ENCODE peak calls at places on chromosomes 3 and 15, in four cellular contexts. One of them, this sample, is unnamed.

GRCh38 chr3:141412936-141413354 is 44.6 kb downstream of the ZBTB38 start:
- DNase-seq in HepG2: peak; percentile 93
- DNase-seq in A549: no peak
- DNase-seq in IMR-90: peak; percentile 85
- DNase-seq in this sample: no peak

GRCh38 chr3:126208618-126209256 is 28.4 kb upstream of the ALDH1L1 start:
- DNase-seq in A549: peak; percentile 69
- DNase-seq in IMR-90: peak; percentile 89
- DNase-seq in HepG2: peak; percentile 52
- DNase-seq in this sample: no peak

GRCh38 chr15:25848769-25849430 is 14.2 kb downstream of the ATP10A start:
- DNase-seq in IMR-90: no peak
- DNase-seq in HepG2: no peak
- DNase-seq in A549: no peak
- DNase-seq in this sample: no peak

GRCh38 chr3:107662109-107662477 is 139.3 kb downstream of the BBX start:
- DNase-seq in IMR-90: peak; percentile 78
- DNase-seq in A549: no peak
- DNase-seq in HepG2: no peak
- DNase-seq in this sample: no peak

GRCh38 chr15:91853501-91853967 is at the start of gene SLCO3A1:
- DNase-seq in HepG2: no peak
- DNase-seq in A549: peak; percentile 66
- DNase-seq in IMR-90: peak; percentile 32
- DNase-seq in this sample: peak; percentile 58

GRCh38 chr3:190699784-190700183 is 162.7 kb downstream of the GMNC start:
- DNase-seq in A549: no peak
- DNase-seq in IMR-90: no peak
- DNase-seq in HepG2: no peak
- DNase-seq in this sample: no peak

GRCh38 chr3:115989927-115990326 is 366.6 kb downstream of the GAP43 start:
- DNase-seq in IMR-90: peak; percentile 90
- DNase-seq in A549: no peak
- DNase-seq in HepG2: no peak
- DNase-seq in this sample: no peak

GRCh38 chr3:38111201-38111600 is 25.7 kb downstream of the ACAA1 start:
- DNase-seq in IMR-90: no peak
- DNase-seq in HepG2: no peak
- DNase-seq in A549: no peak
- DNase-seq in this sample: no peak

GRCh38 chr3:48695113-48695753 is 9.5 kb upstream of the NCKIPSD start:
- DNase-seq in A549: no peak
- DNase-seq in IMR-90: peak; percentile 45
- DNase-seq in HepG2: no peak
- DNase-seq in this sample: no peak

GRCh38 chr15:99954361-99955180 is 221.3 kb upstream of the LYSMD4 start:
- DNase-seq in A549: no peak
- DNase-seq in IMR-90: no peak
- DNase-seq in HepG2: no peak
- DNase-seq in this sample: no peak

GRCh38 chr15:99955181-99955525 is 221.9 kb upstream of the LYSMD4 start:
- DNase-seq in IMR-90: no peak
- DNase-seq in A549: no peak
- DNase-seq in HepG2: no peak
- DNase-seq in this sample: no peak

GRCh38 chr15:99955532-99955931 is 222.3 kb upstream of the LYSMD4 start:
- DNase-seq in IMR-90: no peak
- DNase-seq in HepG2: no peak
- DNase-seq in A549: no peak
- DNase-seq in this sample: no peak

GRCh38 chr15:99953886-99954285 is 220.6 kb upstream of the LYSMD4 start:
- DNase-seq in IMR-90: no peak
- DNase-seq in HepG2: no peak
- DNase-seq in A549: no peak
- DNase-seq in this sample: no peak

DNA sequence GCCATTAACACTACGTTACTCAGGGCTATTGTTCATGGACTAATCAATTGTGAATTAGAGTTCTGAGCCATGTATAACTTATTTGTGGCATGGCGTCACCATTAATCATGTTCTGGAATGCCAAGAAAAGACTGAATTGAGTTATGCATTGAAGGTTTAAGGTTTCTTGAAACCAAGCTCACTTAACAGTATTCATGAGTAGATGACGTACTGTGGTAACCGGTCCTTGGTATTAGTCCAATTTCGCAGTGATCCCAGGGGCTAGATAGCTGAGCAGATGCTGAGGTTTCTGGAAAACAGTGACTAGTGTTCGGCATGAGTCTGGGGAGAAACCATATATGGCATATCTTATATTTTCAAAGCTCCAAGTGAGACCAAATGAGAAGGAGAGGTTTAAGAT is 218.2 kb upstream of the LYSMD4 start:
- DNase-seq in IMR-90: no peak
- DNase-seq in HepG2: no peak
- DNase-seq in A549: no peak
- DNase-seq in this sample: no peak
- TF ChIP-seq BHLHE40 in IMR-90: no peak
- TF ChIP-seq BHLHE40 in HepG2: no peak
- TF ChIP-seq BHLHE40 in A549: no peak
- TF ChIP-seq BHLHE40 in this sample: no peak

GRCh38 chr3:66502267-66502874 is 1.5 kb upstream of the LRIG1 start:
- DNase-seq in IMR-90: no peak
- DNase-seq in HepG2: no peak
- DNase-seq in A549: no peak
- DNase-seq in this sample: no peak

GRCh38 chr3:66501483-66502266 is 853 bp upstream of the LRIG1 start:
- DNase-seq in A549: no peak
- DNase-seq in IMR-90: no peak
- DNase-seq in HepG2: no peak
- DNase-seq in this sample: no peak

GRCh38 chr3:66504761-66505641 is 4.2 kb upstream of the LRIG1 start:
- DNase-seq in HepG2: no peak
- DNase-seq in IMR-90: no peak
- DNase-seq in A549: no peak
- DNase-seq in this sample: no peak

GRCh38 chr3:66500575-66501482 is at the start of gene LRIG1:
- DNase-seq in A549: peak; percentile 84
- DNase-seq in IMR-90: peak; percentile 97
- DNase-seq in HepG2: peak; percentile 92
- DNase-seq in this sample: peak; percentile 94

DNA sequence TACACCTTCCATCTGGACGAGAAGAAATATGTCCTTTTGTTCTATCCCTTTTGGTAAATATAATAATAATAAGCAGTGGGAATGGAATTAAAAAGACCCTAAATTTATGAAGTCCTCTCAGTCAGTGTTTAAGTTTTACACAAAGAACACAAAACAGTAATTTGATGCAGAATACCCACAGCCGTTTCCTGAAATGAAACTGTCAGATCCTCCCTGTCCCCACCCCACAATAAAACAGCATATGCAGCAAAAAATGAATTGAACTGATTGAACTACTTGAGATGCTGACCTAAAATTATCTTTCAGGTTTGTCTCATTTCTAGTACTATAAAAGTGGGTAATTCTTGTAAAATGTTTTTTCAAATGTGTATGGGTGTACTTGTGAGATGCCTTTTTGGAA is 2.2 kb upstream of the LRIG1 start:
- DNase-seq in IMR-90: no peak
- DNase-seq in A549: no peak
- DNase-seq in HepG2: no peak
- DNase-seq in this sample: no peak
- TF ChIP-seq BHLHE40 in IMR-90: no peak
- TF ChIP-seq BHLHE40 in A549: no peak
- TF ChIP-seq BHLHE40 in HepG2: no peak
- TF ChIP-seq BHLHE40 in this sample: no peak

DNA sequence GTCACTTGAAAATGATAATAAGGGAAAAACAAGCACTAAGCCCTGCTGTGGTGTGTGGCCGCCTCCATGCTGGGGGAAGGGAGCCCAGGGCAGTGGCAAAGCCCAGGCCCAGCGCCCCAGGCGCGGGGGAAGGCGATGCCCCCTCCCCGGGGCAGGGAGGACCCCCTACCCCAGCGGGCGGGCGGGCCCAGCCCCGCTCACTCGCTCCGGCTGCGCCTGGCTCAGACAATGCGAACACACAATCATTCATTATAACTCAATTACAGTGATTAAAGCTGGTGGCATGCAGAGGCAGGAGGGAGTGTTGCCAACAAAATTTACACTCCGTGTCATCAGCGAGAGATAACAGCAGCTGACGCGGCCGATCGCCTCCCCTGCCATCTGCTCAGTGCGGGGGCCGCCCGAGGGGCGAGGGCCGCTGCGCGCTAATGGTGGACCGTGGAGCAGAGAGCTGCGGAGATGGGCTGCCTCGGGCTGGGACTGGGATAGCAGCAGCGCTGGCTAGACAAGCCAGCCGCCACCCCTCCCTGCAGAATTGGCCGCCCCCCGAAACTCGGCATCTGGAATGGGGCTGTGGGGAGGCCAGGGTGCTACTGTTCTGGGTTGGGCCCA is 64.1 kb downstream of the TLE3 start:
- DNase-seq in A549: no peak
- DNase-seq in IMR-90: peak; percentile 62
- DNase-seq in HepG2: no peak
- DNase-seq in this sample: no peak
- TF ChIP-seq BHLHE40 in A549: no peak
- TF ChIP-seq BHLHE40 in IMR-90: peak; percentile 16
- TF ChIP-seq BHLHE40 in HepG2: no peak
- TF ChIP-seq BHLHE40 in this sample: no peak

DNA sequence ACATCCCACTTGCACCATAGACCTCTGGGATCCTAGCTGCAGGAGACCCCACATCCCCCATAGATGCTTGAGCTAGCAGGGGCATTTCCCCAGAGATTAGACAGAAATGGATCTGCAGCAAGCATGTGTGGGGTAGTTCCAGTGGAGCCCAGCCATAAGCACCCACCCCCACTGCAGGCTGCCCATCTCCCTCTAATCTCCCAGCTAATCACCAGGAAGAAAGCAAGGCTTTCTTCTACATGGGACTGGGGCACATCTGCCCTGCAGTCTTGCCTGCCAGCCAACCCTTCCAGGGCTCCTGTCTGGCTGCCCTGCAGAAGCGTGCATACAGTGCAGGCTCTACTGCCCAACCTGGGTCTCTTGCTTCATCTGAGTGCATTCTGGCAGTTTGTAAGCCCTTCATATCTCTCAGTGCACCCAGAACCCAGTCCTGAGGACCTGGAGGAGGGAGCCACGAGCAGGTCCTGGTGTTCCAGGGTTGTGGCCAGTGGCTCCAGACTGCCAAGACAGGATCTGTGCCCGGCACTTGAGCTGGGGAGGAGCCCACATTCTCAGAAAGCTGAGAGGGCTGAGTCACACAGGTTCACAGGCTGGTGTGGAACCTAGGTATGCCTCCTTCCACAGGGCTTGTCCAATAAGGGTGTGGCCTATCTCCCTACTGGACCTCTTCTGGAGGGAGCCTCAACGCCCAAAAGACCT is 49.9 kb upstream of the IGSF11 start:
- DNase-seq in IMR-90: no peak
- DNase-seq in A549: peak; percentile 32
- DNase-seq in HepG2: no peak
- DNase-seq in this sample: no peak
- TF ChIP-seq BHLHE40 in IMR-90: no peak
- TF ChIP-seq BHLHE40 in A549: no peak
- TF ChIP-seq BHLHE40 in HepG2: no peak
- TF ChIP-seq BHLHE40 in this sample: no peak

GRCh38 chr15:77907824-77908751 is 169.4 kb downstream of the TBC1D2B start:
- DNase-seq in A549: no peak
- DNase-seq in IMR-90: peak; percentile 18
- DNase-seq in HepG2: peak; percentile 61
- DNase-seq in this sample: peak; percentile 66
- TF ChIP-seq BHLHE40 in A549: no peak
- TF ChIP-seq BHLHE40 in IMR-90: no peak
- TF ChIP-seq BHLHE40 in HepG2: no peak
- TF ChIP-seq BHLHE40 in this sample: no peak